ENCODE peak calls at places on chromosomes 7 and 10, in four cellular contexts. One of them, this sample, is unnamed.

GRCh38 chr7:47568569-47568968 is 13.3 kb downstream of the TNS3 start:
- DNase-seq in tibial nerve: peak
- DNase-seq in K562: no peak
- DNase-seq in transverse colon: no peak
- DNase-seq in this sample: no peak

GRCh38 chr10:99630439-99630838 is 10.2 kb upstream of the SLC25A28 start:
- DNase-seq in tibial nerve: no peak
- DNase-seq in K562: no peak
- DNase-seq in transverse colon: peak
- DNase-seq in this sample: no peak

GRCh38 chr7:70353310-70353947 is 755.2 kb downstream of the AUTS2 start:
- DNase-seq in tibial nerve: no peak
- DNase-seq in K562: no peak
- DNase-seq in transverse colon: no peak
- DNase-seq in this sample: no peak

GRCh38 chr7:127107601-127108007 is 145.1 kb downstream of the GRM8 start:
- DNase-seq in tibial nerve: no peak
- DNase-seq in K562: peak
- DNase-seq in transverse colon: peak
- DNase-seq in this sample: peak

GRCh38 chr7:102125127-102125561 is 161.5 kb upstream of the SH2B2 start:
- DNase-seq in tibial nerve: peak
- DNase-seq in K562: no peak
- DNase-seq in transverse colon: peak
- DNase-seq in this sample: peak

GRCh38 chr7:129643545-129644170 is 32.1 kb downstream of the NRF1 start:
- DNase-seq in tibial nerve: no peak
- DNase-seq in K562: no peak
- DNase-seq in transverse colon: no peak
- DNase-seq in this sample: no peak

GRCh38 chr7:156989766-156990535 is 20.5 kb downstream of the MNX1 start:
- DNase-seq in tibial nerve: no peak
- DNase-seq in K562: no peak
- DNase-seq in transverse colon: no peak
- DNase-seq in this sample: no peak

GRCh38 chr7:151631149-151631967 is 111.7 kb upstream of the RHEB start:
- DNase-seq in tibial nerve: no peak
- DNase-seq in K562: no peak
- DNase-seq in transverse colon: no peak
- DNase-seq in this sample: peak

GRCh38 chr7:118352854-118353453 is 128.4 kb downstream of the ANKRD7 start:
- DNase-seq in tibial nerve: no peak
- DNase-seq in K562: no peak
- DNase-seq in transverse colon: no peak
- DNase-seq in this sample: no peak

GRCh38 chr7:130145424-130146106 is 59.6 kb downstream of the TMEM209 start:
- DNase-seq in tibial nerve: no peak
- DNase-seq in K562: no peak
- DNase-seq in transverse colon: no peak
- DNase-seq in this sample: no peak

GRCh38 chr10:6382081-6382480 is 179.3 kb downstream of the PFKFB3 start:
- DNase-seq in tibial nerve: no peak
- DNase-seq in K562: no peak
- DNase-seq in transverse colon: peak
- DNase-seq in this sample: no peak

DNA sequence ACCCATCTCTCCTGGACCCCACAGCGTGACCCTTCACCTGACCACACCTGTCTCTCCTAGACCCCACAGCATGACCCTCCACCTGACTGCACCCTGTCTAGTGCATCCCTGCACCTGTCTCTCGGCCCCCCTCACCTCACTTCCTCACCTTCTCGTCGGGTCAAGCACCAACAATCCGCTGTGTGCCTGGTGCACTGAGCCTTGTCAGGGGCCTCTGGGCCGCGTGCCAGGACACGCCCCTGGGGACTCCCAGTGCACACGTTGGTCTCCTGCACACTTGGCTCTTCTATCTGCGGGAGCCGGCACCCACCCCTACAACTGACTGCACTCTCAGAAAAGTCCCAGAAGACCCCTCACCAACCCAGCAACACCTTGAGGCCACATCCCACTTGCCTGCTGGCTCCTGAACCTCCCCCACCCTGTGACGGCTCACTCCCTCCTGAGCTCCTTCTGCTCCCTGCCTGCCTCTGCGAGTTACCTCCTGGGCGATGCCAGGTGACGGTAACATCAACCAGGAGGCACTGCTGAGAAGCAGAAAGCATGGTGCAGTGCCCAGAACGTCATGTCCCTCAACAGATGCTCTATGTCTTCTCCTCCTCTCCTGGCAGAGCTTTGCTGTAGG is 147.6 kb downstream of the DIP2C start:
- DNase-seq in tibial nerve: no peak
- DNase-seq in K562: no peak
- DNase-seq in transverse colon: no peak
- DNase-seq in this sample: no peak
- TF ChIP-seq EP300 in tibial nerve: no peak
- TF ChIP-seq EP300 in K562: no peak
- TF ChIP-seq EP300 in transverse colon: no peak
- TF ChIP-seq EP300 in this sample: no peak

DNA sequence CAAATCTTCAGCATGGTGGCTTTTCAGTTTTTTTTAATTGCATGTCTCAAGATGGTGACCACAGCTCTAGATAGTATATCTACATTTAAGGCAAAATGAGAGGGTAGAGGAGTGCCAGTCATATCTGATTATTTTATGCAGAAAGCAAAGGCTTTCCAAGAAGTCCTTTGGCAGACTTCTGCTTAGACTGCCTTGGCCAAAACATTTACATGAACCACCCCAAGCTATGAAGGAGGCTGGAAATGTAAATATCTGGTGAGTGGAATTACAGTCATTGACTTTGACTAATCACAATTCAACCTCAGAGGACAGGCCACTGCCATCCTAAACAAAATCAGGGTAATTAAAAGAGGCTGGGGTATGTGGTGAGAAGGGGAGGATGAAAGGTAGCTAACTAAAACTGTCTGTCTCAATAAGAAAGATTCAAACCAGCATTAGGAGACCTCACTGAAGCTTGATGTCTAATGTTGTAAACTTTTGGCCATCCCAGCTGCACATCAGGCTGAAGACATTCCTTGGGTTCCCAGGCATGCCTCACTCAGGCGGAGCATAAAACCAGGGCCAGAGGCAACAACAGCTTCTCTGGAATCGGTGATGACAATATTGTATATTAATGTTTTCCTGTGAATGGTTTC is 53.4 kb downstream of the PPP1R3C start:
- DNase-seq in tibial nerve: no peak
- DNase-seq in K562: no peak
- DNase-seq in transverse colon: no peak
- DNase-seq in this sample: no peak
- TF ChIP-seq EP300 in tibial nerve: no peak
- TF ChIP-seq EP300 in K562: no peak
- TF ChIP-seq EP300 in transverse colon: no peak
- TF ChIP-seq EP300 in this sample: no peak

GRCh38 chr10:2882628-2883027 is 184.7 kb upstream of the PFKP start:
- DNase-seq in tibial nerve: no peak
- DNase-seq in K562: no peak
- DNase-seq in transverse colon: no peak
- DNase-seq in this sample: no peak
- TF ChIP-seq EP300 in tibial nerve: no peak
- TF ChIP-seq EP300 in K562: no peak
- TF ChIP-seq EP300 in transverse colon: no peak
- TF ChIP-seq EP300 in this sample: no peak

DNA sequence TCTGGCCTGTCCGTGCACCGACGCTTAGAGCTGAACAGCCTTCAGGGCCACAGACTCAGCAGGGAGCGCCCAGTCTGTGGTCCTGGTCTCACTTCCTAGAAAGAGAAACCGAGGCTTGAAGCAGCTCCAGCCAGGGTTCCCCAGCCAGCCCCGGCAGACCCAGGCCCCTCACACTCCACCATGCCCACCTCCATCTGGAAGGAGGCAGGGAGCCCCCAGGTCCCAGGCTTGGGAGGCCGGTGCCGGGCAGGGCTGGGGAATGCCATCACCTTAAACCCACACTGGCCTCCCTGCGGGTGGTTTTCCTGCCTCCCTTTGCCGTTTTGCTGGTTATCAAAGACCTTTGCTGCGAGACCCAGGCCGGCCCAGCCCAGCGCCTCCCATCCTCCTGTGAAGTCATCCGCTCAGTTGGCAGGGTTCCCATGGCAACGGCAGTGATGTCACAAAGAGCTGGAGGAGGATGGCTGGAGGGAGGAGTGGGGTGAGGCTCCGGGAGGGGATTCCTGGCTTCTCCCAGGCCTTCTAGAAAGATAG is 24.0 kb downstream of the ELFN1 start:
- DNase-seq in tibial nerve: peak
- DNase-seq in K562: peak
- DNase-seq in transverse colon: no peak
- DNase-seq in this sample: peak
- TF ChIP-seq EP300 in tibial nerve: no peak
- TF ChIP-seq EP300 in K562: no peak
- TF ChIP-seq EP300 in transverse colon: no peak
- TF ChIP-seq EP300 in this sample: no peak

GRCh38 chr10:77212632-77213031 is 425.0 kb downstream of the KCNMA1 start:
- DNase-seq in tibial nerve: no peak
- DNase-seq in K562: no peak
- DNase-seq in transverse colon: no peak
- DNase-seq in this sample: no peak
- TF ChIP-seq EP300 in tibial nerve: no peak
- TF ChIP-seq EP300 in K562: no peak
- TF ChIP-seq EP300 in transverse colon: no peak
- TF ChIP-seq EP300 in this sample: no peak

DNA sequence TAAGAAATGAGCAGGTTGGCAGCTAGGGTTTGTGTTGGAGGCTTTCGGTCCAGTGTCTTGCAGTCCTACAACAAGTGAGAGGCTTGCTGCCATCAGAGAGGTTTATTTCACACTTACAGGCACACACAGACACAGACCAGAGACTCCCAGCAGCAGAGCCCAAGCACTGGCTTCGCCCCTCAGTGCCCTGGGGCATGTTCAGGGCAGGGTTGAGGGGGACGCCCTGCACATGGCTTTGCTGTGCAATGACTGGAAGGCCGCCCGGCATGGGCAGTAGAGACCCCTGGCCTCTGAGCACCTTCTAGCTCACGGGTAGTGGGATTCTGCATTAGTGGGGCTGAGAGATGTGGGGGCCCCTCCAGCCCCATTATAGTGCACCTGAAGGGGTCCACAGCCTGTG is 3.8 kb downstream of the SPRN start:
- DNase-seq in tibial nerve: no peak
- DNase-seq in K562: no peak
- DNase-seq in transverse colon: no peak
- DNase-seq in this sample: no peak
- TF ChIP-seq EP300 in tibial nerve: no peak
- TF ChIP-seq EP300 in K562: no peak
- TF ChIP-seq EP300 in transverse colon: no peak
- TF ChIP-seq EP300 in this sample: no peak

GRCh38 chr7:95628831-95629439 is 32.6 kb upstream of the PDK4 start:
- DNase-seq in tibial nerve: no peak
- DNase-seq in K562: no peak
- DNase-seq in transverse colon: no peak
- DNase-seq in this sample: peak
- TF ChIP-seq EP300 in tibial nerve: peak
- TF ChIP-seq EP300 in K562: no peak
- TF ChIP-seq EP300 in transverse colon: peak
- TF ChIP-seq EP300 in this sample: peak

This sample was measured in A549.